ENCODE peak calls at places on chromosome 11, in six cellular contexts. Y is GM12878, Z is K562, B is SK-N-SH, U is HepG2, E is HCT116. O is an unnamed sample.

GRCh38 chr11:123211134-123211879 is 16.3 kb upstream of the CLMP start:
- DNase-seq in Z (no peak), E (no peak), Y (no peak), B (peak), U (no peak), O (no peak)

GRCh38 chr11:121608545-121609098 is 155.9 kb upstream of the SORL1-AS1 start:
- DNase-seq in B (no peak), Z (no peak), Y (no peak), U (no peak), E (no peak), O (no peak)

GRCh38 chr11:95544095-95544795 is 245.3 kb downstream of the FAM76B start:
- DNase-seq in U (no peak), Y (no peak), E (no peak), B (no peak), Z (peak), O (no peak)

GRCh38 chr11:21072517-21072916 is 403.1 kb downstream of the NELL1 start:
- DNase-seq in Z (no peak), Y (no peak), B (no peak), U (no peak), E (no peak), O (no peak)

GRCh38 chr11:96112192-96113099 is 188.5 kb upstream of the MTMR2 start:
- DNase-seq in B (no peak), Z (no peak), E (no peak), U (no peak), Y (peak), O (no peak)

GRCh38 chr11:121790435-121790834 is 325.6 kb downstream of the BLID start:
- DNase-seq in U (no peak), Y (no peak), E (no peak), Z (no peak), B (no peak), O (no peak)

GRCh38 chr11:1272531-1272930 is 36.9 kb downstream of the TOLLIP start:
- DNase-seq in U (no peak), B (no peak), E (no peak), Z (no peak), Y (no peak), O (no peak)

GRCh38 chr11:48018561-48019229 is 38.3 kb downstream of the PTPRJ start:
- DNase-seq in B (no peak), E (no peak), Y (no peak), Z (no peak), U (no peak), O (no peak)

GRCh38 chr11:77854838-77855237 is 33.9 kb downstream of the AAMDC start:
- DNase-seq in U (no peak), Z (peak), B (no peak), E (no peak), Y (no peak), O (no peak)

GRCh38 chr11:87097582-87097981 is 59.8 kb downstream of the TMEM135 start:
- DNase-seq in B (peak), U (peak), E (peak), Z (peak), Y (no peak), O (peak)

GRCh38 chr11:64240467-64241174 is at the start of gene FKBP2:
- DNase-seq in Z (peak), B (peak), E (peak), Y (peak), U (peak), O (peak)

GRCh38 chr11:36748856-36749255 is 150.8 kb upstream of the RAG2 start:
- DNase-seq in E (no peak), B (no peak), U (no peak), Y (no peak), Z (no peak), O (no peak)

GRCh38 chr11:105609341-105609781 is 512 bp upstream of the GRIA4 start:
- DNase-seq in U (peak), E (peak), B (peak), Z (peak), Y (no peak), O (no peak)

GRCh38 chr11:1202154-1202775 is 20.6 kb upstream of the MUC5B start:
- DNase-seq in Y (no peak), U (no peak), Z (peak), E (no peak), B (peak), O (no peak)

GRCh38 chr11:10410844-10411200 is 44.2 kb upstream of the AMPD3 start:
- DNase-seq in U (no peak), E (no peak), Z (peak), B (no peak), Y (no peak), O (no peak)

GRCh38 chr11:22769081-22769480 is 60.5 kb downstream of the SVIP start:
- DNase-seq in Y (no peak), E (no peak), B (no peak), Z (no peak), U (no peak), O (no peak)

GRCh38 chr11:121086866-121087265 is 14.2 kb upstream of the TECTA start:
- DNase-seq in U (no peak), B (no peak), E (no peak), Y (no peak), Z (no peak), O (no peak)

GRCh38 chr11:120554771-120555432 is 43.4 kb downstream of the GRIK4 start:
- DNase-seq in Y (no peak), Z (no peak), U (no peak), E (no peak), B (peak), O (no peak)

GRCh38 chr11:94786264-94787126 is 18.3 kb downstream of the AMOTL1 start:
- DNase-seq in B (peak), U (peak), Y (no peak), E (no peak), Z (peak), O (no peak)

GRCh38 chr11:124717786-124718634 is 21.7 kb upstream of the NRGN start:
- DNase-seq in Z (no peak), Y (no peak), E (no peak), B (peak), U (peak), O (no peak)

GRCh38 chr11:122696662-122697061 is 41.1 kb downstream of the UBASH3B start:
- DNase-seq in E (no peak), U (no peak), Y (no peak), B (no peak), Z (peak), O (no peak)

GRCh38 chr11:47467372-47467771 is 18.4 kb upstream of the RAPSN start:
- DNase-seq in E (no peak), Z (no peak), B (no peak), U (no peak), Y (no peak), O (no peak)

GRCh38 chr11:94128171-94128745 is 383 bp upstream of the PANX1 start:
- DNase-seq in Y (no peak), B (peak), E (no peak), Z (no peak), U (no peak), O (no peak)

GRCh38 chr11:83948205-83948604 is 662.0 kb upstream of the CCDC90B start:
- DNase-seq in Y (no peak), Z (no peak), B (no peak), E (no peak), U (no peak), O (no peak)

GRCh38 chr11:56151376-56151775 is 8.7 kb downstream of the OR8K5 start:
- DNase-seq in E (no peak), U (no peak), Y (no peak), B (no peak), Z (no peak), O (no peak)

GRCh38 chr11:68312780-68313573 is 586 bp downstream of the LRP5 start:
- DNase-seq in E (no peak), B (peak), U (no peak), Z (peak), Y (no peak), O (no peak)

GRCh38 chr11:23585700-23586099 is 725.4 kb upstream of the CCDC179 start:
- DNase-seq in B (no peak), U (no peak), Y (no peak), Z (no peak), E (no peak), O (no peak)

DNA sequence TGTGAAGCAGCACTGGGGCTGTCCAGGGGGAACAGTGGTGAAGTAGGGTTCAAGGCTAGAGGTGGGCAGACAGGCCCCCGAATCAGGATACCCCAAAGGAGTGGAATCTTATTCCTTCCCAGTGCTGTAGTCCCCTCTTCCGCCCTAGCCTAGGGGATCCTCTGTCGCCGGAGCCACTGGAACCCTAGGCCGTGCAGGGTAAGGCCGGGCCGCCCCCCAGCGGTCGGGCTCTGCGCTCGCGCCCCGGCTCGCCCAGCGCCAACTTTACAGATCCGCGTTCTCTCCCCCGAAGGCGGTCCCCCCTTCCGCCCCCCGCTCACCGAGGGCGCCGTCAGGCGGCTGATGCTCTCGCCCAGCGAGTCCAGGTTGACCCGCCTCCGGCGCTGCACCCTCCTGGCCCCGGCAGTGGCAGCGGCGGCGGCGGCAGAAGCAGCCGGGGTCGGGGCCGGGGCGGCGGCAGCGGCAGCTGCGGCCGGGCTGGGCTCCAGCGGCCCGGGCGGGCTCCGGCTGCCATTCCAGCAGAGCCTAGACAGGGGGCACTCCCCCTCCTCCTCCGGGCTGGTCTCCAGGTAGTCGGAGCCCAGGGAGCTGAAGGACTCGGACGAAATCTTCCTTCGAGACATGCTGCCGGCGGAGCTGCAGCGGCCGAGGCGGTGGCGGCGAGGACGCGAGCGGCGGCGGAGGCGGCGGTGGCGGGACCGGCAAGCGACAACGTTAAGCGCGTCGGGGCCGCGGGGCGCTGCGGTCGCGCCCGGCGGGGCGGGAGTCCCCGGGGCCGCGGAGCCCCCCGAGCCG is 646 bp downstream of the GUCY1A2 start:
- DNase-seq in E (no peak), Z (peak), Y (no peak), B (peak), U (peak), O (no peak)
- TF ChIP-seq REST in E (no peak), Z (no peak), Y (no peak), B (no peak), U (no peak), O (no peak)

DNA sequence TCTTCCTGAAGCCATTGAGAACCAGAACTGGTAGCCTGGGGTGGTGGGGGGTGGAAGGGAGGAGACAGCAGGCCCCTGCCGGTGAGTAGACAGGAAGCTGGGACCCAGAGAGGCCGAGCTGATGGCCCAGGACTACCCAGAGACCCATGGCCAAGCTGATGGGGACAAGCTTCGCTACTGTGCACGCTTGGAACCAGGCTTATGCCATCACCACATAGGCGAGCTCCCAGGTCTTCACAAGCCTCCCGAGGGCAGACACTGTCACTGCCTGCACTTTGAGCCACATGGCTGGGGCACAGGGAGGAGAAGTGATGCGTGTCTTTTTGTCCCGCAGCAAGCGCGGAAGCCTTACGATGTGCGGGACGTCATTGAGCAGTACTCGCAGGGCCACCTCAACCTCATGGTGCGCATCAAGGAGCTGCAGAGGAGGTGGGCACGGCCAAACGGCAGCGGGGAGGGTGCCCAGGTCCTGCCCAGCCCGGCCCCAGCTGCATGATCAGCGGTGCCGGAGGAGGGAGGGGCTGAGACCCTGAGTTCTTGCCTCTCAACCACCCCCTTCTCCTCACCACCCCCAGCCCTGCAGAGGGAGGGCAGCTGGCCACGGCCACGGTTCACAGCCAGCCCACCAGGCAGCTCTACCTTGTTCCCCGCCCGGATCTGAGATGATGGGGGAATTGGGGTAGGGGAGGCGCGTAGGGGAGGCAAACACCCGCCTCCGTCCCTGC is 76.0 kb upstream of the KCNQ1OT1 start:
- DNase-seq in E (no peak), Z (no peak), Y (no peak), U (no peak), B (no peak), O (no peak)
- TF ChIP-seq SIN3A in E (no peak), Z (no peak), Y (no peak), U (no peak), B (no peak), O (no peak)

DNA sequence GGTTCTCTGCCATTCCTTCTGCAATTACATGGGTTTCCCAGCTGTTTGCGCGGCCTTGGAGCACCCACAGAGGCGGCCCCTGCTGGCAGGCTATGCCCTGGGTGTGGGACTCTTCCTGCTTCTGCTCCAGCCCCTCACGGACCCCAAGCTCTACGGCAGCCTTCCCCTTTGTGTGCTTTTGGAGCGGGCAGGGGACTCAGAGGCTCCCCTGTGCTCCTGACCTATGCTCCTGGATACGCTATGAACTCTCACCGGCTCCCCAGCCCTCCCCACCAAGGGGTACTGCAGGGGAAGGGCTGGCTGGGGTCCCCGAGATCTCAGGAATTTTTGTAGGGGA is 2.6 kb downstream of the RCE1 start:
- DNase-seq in U (no peak), B (peak), Z (no peak), E (no peak), Y (no peak), O (no peak)
- TF ChIP-seq CTCF in U (peak), B (no peak), Z (no peak), E (no peak), Y (no peak), O (no peak)

DNA sequence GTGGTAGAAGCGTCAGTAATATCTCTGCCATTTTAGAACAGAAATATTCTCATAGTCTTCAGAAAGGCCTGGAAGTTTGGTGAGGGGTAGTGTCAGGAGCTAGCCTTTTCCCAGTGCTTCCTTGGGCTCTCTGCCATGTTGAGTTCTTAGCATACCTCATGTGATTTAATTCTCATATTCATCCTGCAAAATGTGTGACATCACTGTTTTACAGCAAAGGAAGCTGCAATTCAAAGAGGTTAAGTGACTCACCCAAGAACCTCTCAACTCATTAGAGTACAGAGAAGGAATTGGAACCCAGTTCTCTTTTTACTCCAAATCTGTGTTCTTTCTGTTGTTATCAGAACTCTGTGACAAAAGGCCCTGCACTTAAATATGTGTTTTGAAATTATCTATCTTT is 72.1 kb downstream of the RNF169 start:
- DNase-seq in U (peak), B (no peak), Y (no peak), Z (no peak), E (no peak), O (peak)
- TF ChIP-seq REST in U (no peak), B (no peak), Y (no peak), Z (no peak), E (no peak), O (no peak)

DNA sequence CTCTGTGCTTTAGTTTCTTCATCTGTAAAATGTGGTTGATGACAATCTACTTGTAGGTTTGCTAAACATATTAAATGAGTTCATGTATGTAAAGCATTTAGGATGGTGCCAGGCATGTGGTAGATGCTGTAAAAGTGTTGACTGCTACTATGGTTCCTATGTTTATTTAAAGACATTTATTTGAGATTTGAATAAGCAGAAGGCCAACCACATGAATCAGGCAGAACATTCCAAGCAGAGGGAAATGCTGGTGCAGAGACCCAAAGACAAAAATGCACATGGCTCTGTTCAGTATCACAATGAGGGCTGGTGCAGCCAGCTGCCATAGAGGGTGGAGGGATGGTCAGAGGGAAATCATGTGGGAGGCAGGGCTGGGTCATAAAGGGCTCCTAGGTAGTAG is 156.1 kb upstream of the PDGFD start:
- DNase-seq in B (no peak), U (no peak), Z (no peak), Y (no peak), E (no peak), O (no peak)
- TF ChIP-seq SIN3A in B (no peak), U (no peak), Z (no peak), Y (no peak), E (no peak), O (no peak)

GRCh38 chr11:114412946-114413345 is 12.5 kb downstream of the RBM7 start:
- DNase-seq in U (no peak), Y (no peak), Z (no peak), E (no peak), B (no peak), O (no peak)

GRCh38 chr11:114416441-114416928 is 16.0 kb downstream of the RBM7 start:
- DNase-seq in E (no peak), U (no peak), B (no peak), Y (no peak), Z (no peak), O (no peak)

GRCh38 chr11:114413958-114414357 is 13.5 kb downstream of the RBM7 start:
- DNase-seq in U (no peak), E (no peak), Y (no peak), Z (no peak), B (no peak), O (no peak)
- TF ChIP-seq CTCF in U (no peak), E (no peak), Y (no peak), Z (no peak), B (no peak), O (no peak)

GRCh38 chr11:27619936-27620335 is 80.3 kb downstream of the BDNF start:
- DNase-seq in B (no peak), E (no peak), Y (no peak), U (no peak), Z (no peak), O (no peak)

GRCh38 chr11:27615833-27616232 is 84.4 kb downstream of the BDNF start:
- DNase-seq in U (no peak), E (no peak), Z (no peak), Y (no peak), B (no peak), O (no peak)

GRCh38 chr11:27619039-27619438 is 81.2 kb downstream of the BDNF start:
- DNase-seq in E (no peak), B (no peak), Z (no peak), Y (no peak), U (no peak), O (no peak)

GRCh38 chr11:27616711-27617110 is 83.5 kb downstream of the BDNF start:
- DNase-seq in U (no peak), B (no peak), Y (no peak), E (no peak), Z (no peak), O (no peak)

GRCh38 chr11:27618591-27618990 is 81.7 kb downstream of the BDNF start:
- DNase-seq in U (no peak), E (no peak), B (no peak), Y (no peak), Z (no peak), O (no peak)
- TF ChIP-seq REST in U (no peak), E (no peak), B (no peak), Y (no peak), Z (no peak), O (no peak)

GRCh38 chr11:6563667-6564066 is 39.7 kb downstream of the RRP8 start:
- DNase-seq in U (no peak), Y (no peak), Z (no peak), B (no peak), E (no peak), O (no peak)

GRCh38 chr11:6566704-6567370 is 36.6 kb downstream of the RRP8 start:
- DNase-seq in Y (no peak), Z (no peak), U (no peak), E (no peak), B (no peak), O (no peak)

GRCh38 chr11:6565988-6566703 is 37.3 kb downstream of the RRP8 start:
- DNase-seq in E (no peak), U (no peak), Y (no peak), B (no peak), Z (no peak), O (no peak)

GRCh38 chr11:6567371-6567745 is 36.1 kb downstream of the RRP8 start:
- DNase-seq in E (no peak), Z (no peak), B (no peak), Y (no peak), U (no peak), O (no peak)

DNA sequence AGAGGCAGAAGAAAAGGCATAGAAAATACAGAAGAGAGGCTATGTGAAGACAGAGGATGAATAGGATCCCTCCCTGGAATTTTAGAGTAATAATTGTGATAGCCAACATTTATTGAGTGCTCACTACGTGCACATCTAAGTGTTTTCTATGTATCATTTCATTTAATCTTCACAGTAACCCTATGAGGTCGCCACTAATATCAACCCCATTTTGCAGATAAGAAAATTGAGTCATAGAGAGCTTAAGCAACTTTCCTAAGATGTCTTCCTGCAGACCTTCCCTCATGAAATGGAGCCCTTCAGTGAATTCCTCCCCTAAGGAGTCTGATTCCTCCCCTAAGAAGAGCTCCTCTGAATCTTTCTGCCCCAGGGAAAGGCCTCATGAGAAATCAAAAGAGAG is 38.1 kb downstream of the RRP8 start:
- DNase-seq in E (no peak), U (no peak), Y (no peak), Z (no peak), B (no peak), O (no peak)
- TF ChIP-seq SIN3A in E (no peak), U (no peak), Y (no peak), Z (no peak), B (no peak), O (no peak)

DNA sequence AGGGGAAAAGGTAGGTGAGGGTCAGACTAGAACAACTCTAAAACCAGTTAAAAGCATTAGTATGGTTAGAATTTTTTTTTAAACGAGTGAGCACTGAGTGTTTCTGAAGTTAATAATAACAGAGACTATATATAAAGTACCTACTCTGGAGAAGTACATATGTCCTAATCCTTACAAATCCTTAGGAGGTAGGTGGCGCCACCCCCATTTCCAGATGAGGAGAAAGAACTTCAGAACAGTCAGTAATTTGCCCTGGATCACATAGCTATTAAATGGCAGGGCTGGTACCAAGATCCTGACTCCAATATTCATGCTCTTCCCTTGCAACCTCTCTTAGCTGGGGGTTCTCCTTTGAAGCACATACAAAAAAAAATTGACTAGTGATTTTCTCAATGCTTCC is 80.5 kb downstream of the CLPB start:
- DNase-seq in E (no peak), B (no peak), Z (no peak), Y (no peak), U (peak), O (no peak)
- TF ChIP-seq CTCF in E (peak), B (peak), Z (no peak), Y (no peak), U (peak), O (peak)

O was measured in Panc1.